ENCODE peak calls at places on chromosomes 3 and 15, in nine cellular contexts. One of them, this sample, is unnamed.

GRCh38 chr3:129756871-129757270 is 136.6 kb downstream of the TMCC1 start:
- DNase-seq in sigmoid colon: no peak
- DNase-seq in adrenal gland: no peak
- DNase-seq in body of pancreas: no peak
- DNase-seq in heart left ventricle: no peak
- DNase-seq in A549: no peak
- DNase-seq in testis: no peak
- DNase-seq in transverse colon: no peak
- DNase-seq in Peyer's patch: no peak
- DNase-seq in this sample: no peak

GRCh38 chr15:68558318-68559305 is 20.2 kb upstream of the CORO2B start:
- DNase-seq in Peyer's patch: peak; percentile 51
- DNase-seq in transverse colon: peak; percentile 18
- DNase-seq in adrenal gland: no peak
- DNase-seq in testis: no peak
- DNase-seq in body of pancreas: no peak
- DNase-seq in sigmoid colon: peak; percentile 60
- DNase-seq in A549: no peak
- DNase-seq in heart left ventricle: no peak
- DNase-seq in this sample: no peak

GRCh38 chr3:34256791-34257190 is 458.4 kb downstream of the PDCD6IP start:
- DNase-seq in body of pancreas: no peak
- DNase-seq in A549: no peak
- DNase-seq in transverse colon: no peak
- DNase-seq in testis: no peak
- DNase-seq in sigmoid colon: no peak
- DNase-seq in Peyer's patch: no peak
- DNase-seq in adrenal gland: no peak
- DNase-seq in heart left ventricle: no peak
- DNase-seq in this sample: no peak

GRCh38 chr3:30356901-30357753 is 249.3 kb upstream of the TGFBR2 start:
- DNase-seq in heart left ventricle: no peak
- DNase-seq in body of pancreas: no peak
- DNase-seq in testis: no peak
- DNase-seq in A549: peak; percentile 72
- DNase-seq in adrenal gland: no peak
- DNase-seq in transverse colon: no peak
- DNase-seq in Peyer's patch: no peak
- DNase-seq in sigmoid colon: no peak
- DNase-seq in this sample: no peak

GRCh38 chr3:28122227-28122626 is 119.2 kb upstream of the CMC1 start:
- DNase-seq in transverse colon: no peak
- DNase-seq in adrenal gland: no peak
- DNase-seq in body of pancreas: no peak
- DNase-seq in A549: no peak
- DNase-seq in heart left ventricle: no peak
- DNase-seq in sigmoid colon: no peak
- DNase-seq in Peyer's patch: no peak
- DNase-seq in testis: no peak
- DNase-seq in this sample: no peak

GRCh38 chr3:61608711-61609110 is 47.3 kb downstream of the PTPRG start:
- DNase-seq in body of pancreas: no peak
- DNase-seq in sigmoid colon: no peak
- DNase-seq in A549: no peak
- DNase-seq in transverse colon: no peak
- DNase-seq in adrenal gland: no peak
- DNase-seq in Peyer's patch: no peak
- DNase-seq in heart left ventricle: no peak
- DNase-seq in testis: no peak
- DNase-seq in this sample: no peak

GRCh38 chr15:21260966-21261395 is 179.3 kb downstream of the POTEB3 start:
- DNase-seq in testis: peak; percentile 26
- DNase-seq in sigmoid colon: peak; percentile 62
- DNase-seq in body of pancreas: no peak
- DNase-seq in heart left ventricle: peak; percentile 69
- DNase-seq in transverse colon: no peak
- DNase-seq in adrenal gland: no peak
- DNase-seq in Peyer's patch: peak; percentile 43
- DNase-seq in A549: peak; percentile 5
- DNase-seq in this sample: peak; percentile 50

GRCh38 chr3:37477275-37477674 is 302.9 kb upstream of the LRRFIP2 start:
- DNase-seq in body of pancreas: no peak
- DNase-seq in testis: no peak
- DNase-seq in adrenal gland: no peak
- DNase-seq in Peyer's patch: no peak
- DNase-seq in transverse colon: no peak
- DNase-seq in heart left ventricle: no peak
- DNase-seq in A549: no peak
- DNase-seq in sigmoid colon: no peak
- DNase-seq in this sample: no peak

GRCh38 chr3:101281616-101282015 is 38.8 kb downstream of the IMPG2 start:
- DNase-seq in body of pancreas: no peak
- DNase-seq in Peyer's patch: no peak
- DNase-seq in heart left ventricle: no peak
- DNase-seq in adrenal gland: no peak
- DNase-seq in transverse colon: no peak
- DNase-seq in testis: peak; percentile 24
- DNase-seq in A549: no peak
- DNase-seq in sigmoid colon: no peak
- DNase-seq in this sample: no peak

GRCh38 chr3:89098173-89098572 is 9.2 kb upstream of the EPHA3 start:
- DNase-seq in heart left ventricle: no peak
- DNase-seq in sigmoid colon: no peak
- DNase-seq in A549: no peak
- DNase-seq in body of pancreas: no peak
- DNase-seq in adrenal gland: no peak
- DNase-seq in transverse colon: no peak
- DNase-seq in Peyer's patch: no peak
- DNase-seq in testis: no peak
- DNase-seq in this sample: no peak

GRCh38 chr3:13025090-13025489 is 48.1 kb downstream of the IQSEC1 start:
- DNase-seq in Peyer's patch: no peak
- DNase-seq in A549: peak; percentile 40
- DNase-seq in adrenal gland: peak; percentile 93
- DNase-seq in transverse colon: no peak
- DNase-seq in heart left ventricle: peak; percentile 74
- DNase-seq in testis: no peak
- DNase-seq in body of pancreas: no peak
- DNase-seq in sigmoid colon: no peak
- DNase-seq in this sample: no peak

GRCh38 chr3:4824948-4825325 is 154.3 kb upstream of the BHLHE40 start:
- DNase-seq in heart left ventricle: no peak
- DNase-seq in body of pancreas: no peak
- DNase-seq in Peyer's patch: no peak
- DNase-seq in adrenal gland: no peak
- DNase-seq in testis: no peak
- DNase-seq in sigmoid colon: no peak
- DNase-seq in A549: peak; percentile 85
- DNase-seq in transverse colon: no peak
- DNase-seq in this sample: no peak

GRCh38 chr15:44813231-44813630 is 76.9 kb downstream of the TRIM69 start:
- DNase-seq in A549: no peak
- DNase-seq in sigmoid colon: no peak
- DNase-seq in heart left ventricle: no peak
- DNase-seq in transverse colon: peak; percentile 44
- DNase-seq in adrenal gland: no peak
- DNase-seq in testis: no peak
- DNase-seq in Peyer's patch: no peak
- DNase-seq in body of pancreas: no peak
- DNase-seq in this sample: no peak

GRCh38 chr3:134302674-134303073 is 52.0 kb upstream of the RYK start:
- DNase-seq in body of pancreas: no peak
- DNase-seq in A549: no peak
- DNase-seq in sigmoid colon: no peak
- DNase-seq in testis: no peak
- DNase-seq in adrenal gland: no peak
- DNase-seq in transverse colon: no peak
- DNase-seq in Peyer's patch: no peak
- DNase-seq in heart left ventricle: no peak
- DNase-seq in this sample: no peak

GRCh38 chr15:40272713-40273056 is 10.2 kb downstream of the ANKRD63 start:
- DNase-seq in Peyer's patch: no peak
- DNase-seq in body of pancreas: no peak
- DNase-seq in transverse colon: no peak
- DNase-seq in testis: peak; percentile 55
- DNase-seq in heart left ventricle: no peak
- DNase-seq in A549: peak; percentile 48
- DNase-seq in adrenal gland: no peak
- DNase-seq in sigmoid colon: no peak
- DNase-seq in this sample: no peak

GRCh38 chr3:15797600-15798303 is at the start of gene ANKRD28:
- DNase-seq in testis: no peak
- DNase-seq in transverse colon: no peak
- DNase-seq in A549: peak; percentile 89
- DNase-seq in sigmoid colon: no peak
- DNase-seq in adrenal gland: no peak
- DNase-seq in body of pancreas: no peak
- DNase-seq in heart left ventricle: no peak
- DNase-seq in Peyer's patch: no peak
- DNase-seq in this sample: no peak

GRCh38 chr3:32781211-32781968 is 36.4 kb upstream of the TRIM71 start:
- DNase-seq in transverse colon: peak; percentile 79
- DNase-seq in adrenal gland: peak; percentile 75
- DNase-seq in A549: peak; percentile 89
- DNase-seq in testis: peak; percentile 83
- DNase-seq in Peyer's patch: peak; percentile 82
- DNase-seq in sigmoid colon: peak; percentile 73
- DNase-seq in heart left ventricle: peak; percentile 88
- DNase-seq in body of pancreas: peak; percentile 67
- DNase-seq in this sample: peak; percentile 18

GRCh38 chr3:177050466-177051237 is 146.6 kb downstream of the TBL1XR1 start:
- DNase-seq in A549: peak; percentile 45
- DNase-seq in body of pancreas: no peak
- DNase-seq in Peyer's patch: no peak
- DNase-seq in sigmoid colon: no peak
- DNase-seq in transverse colon: no peak
- DNase-seq in heart left ventricle: no peak
- DNase-seq in testis: no peak
- DNase-seq in adrenal gland: no peak
- DNase-seq in this sample: no peak

GRCh38 chr3:123993818-123994217 is 1.9 kb upstream of the ROPN1 start:
- DNase-seq in testis: no peak
- DNase-seq in heart left ventricle: no peak
- DNase-seq in A549: no peak
- DNase-seq in sigmoid colon: no peak
- DNase-seq in transverse colon: no peak
- DNase-seq in Peyer's patch: no peak
- DNase-seq in body of pancreas: no peak
- DNase-seq in adrenal gland: no peak
- DNase-seq in this sample: no peak

GRCh38 chr3:105829229-105829628 is 39.6 kb downstream of the CBLB start:
- DNase-seq in A549: no peak
- DNase-seq in sigmoid colon: no peak
- DNase-seq in heart left ventricle: no peak
- DNase-seq in adrenal gland: no peak
- DNase-seq in testis: no peak
- DNase-seq in transverse colon: no peak
- DNase-seq in Peyer's patch: no peak
- DNase-seq in body of pancreas: no peak
- DNase-seq in this sample: no peak

GRCh38 chr3:50573566-50574279 is 4.4 kb downstream of the HEMK1 start:
- DNase-seq in A549: no peak
- DNase-seq in transverse colon: peak; percentile 25
- DNase-seq in sigmoid colon: no peak
- DNase-seq in testis: no peak
- DNase-seq in adrenal gland: no peak
- DNase-seq in body of pancreas: no peak
- DNase-seq in Peyer's patch: no peak
- DNase-seq in heart left ventricle: no peak
- DNase-seq in this sample: no peak

GRCh38 chr15:85831415-85832113 is 36.8 kb upstream of the KLHL25 start:
- DNase-seq in transverse colon: peak; percentile 73
- DNase-seq in adrenal gland: peak; percentile 85
- DNase-seq in sigmoid colon: peak; percentile 80
- DNase-seq in body of pancreas: peak; percentile 75
- DNase-seq in A549: peak; percentile 50
- DNase-seq in testis: peak; percentile 79
- DNase-seq in heart left ventricle: no peak
- DNase-seq in Peyer's patch: peak; percentile 74
- DNase-seq in this sample: peak; percentile 60

GRCh38 chr3:186806173-186807055 is at the start of gene RFC4:
- DNase-seq in testis: peak; percentile 91
- DNase-seq in transverse colon: peak; percentile 91
- DNase-seq in adrenal gland: peak; percentile 92
- DNase-seq in sigmoid colon: peak; percentile 93
- DNase-seq in A549: peak; percentile 79
- DNase-seq in heart left ventricle: peak; percentile 94
- DNase-seq in body of pancreas: peak; percentile 86
- DNase-seq in Peyer's patch: peak; percentile 93
- DNase-seq in this sample: peak; percentile 88
- TF ChIP-seq POLR2A in testis: no peak
- TF ChIP-seq POLR2A in transverse colon: peak; percentile 57
- TF ChIP-seq POLR2A in adrenal gland: no peak
- TF ChIP-seq POLR2A in sigmoid colon: no peak
- TF ChIP-seq POLR2A in A549: peak; percentile 69
- TF ChIP-seq POLR2A in heart left ventricle: peak; percentile 56
- TF ChIP-seq POLR2A in body of pancreas: no peak
- TF ChIP-seq POLR2A in Peyer's patch: peak; percentile 53
- TF ChIP-seq POLR2A in this sample: peak; percentile 45

DNA sequence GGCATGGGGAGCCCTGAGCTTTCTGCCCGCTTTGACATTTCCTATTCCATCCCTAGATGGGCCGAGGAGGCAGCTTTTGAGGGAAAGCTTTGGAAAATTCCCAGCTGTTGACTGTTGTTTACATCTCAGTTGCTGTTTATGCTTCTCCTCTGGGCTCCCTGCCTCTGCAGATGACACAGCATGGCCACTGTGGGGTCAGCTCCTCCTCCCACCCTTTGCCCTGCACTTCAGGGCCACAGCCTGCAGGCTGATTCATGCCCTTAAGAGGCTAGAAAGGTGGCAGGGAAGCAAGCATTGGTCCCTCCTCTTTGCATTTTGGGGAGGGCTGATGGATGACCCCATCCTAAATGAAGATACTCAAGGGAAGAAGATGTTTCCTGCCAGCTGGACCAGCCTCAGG is 8.6 kb upstream of the CTXND1 start:
- DNase-seq in transverse colon: peak; percentile 13
- DNase-seq in heart left ventricle: no peak
- DNase-seq in sigmoid colon: peak; percentile 41
- DNase-seq in body of pancreas: no peak
- DNase-seq in Peyer's patch: no peak
- DNase-seq in testis: no peak
- DNase-seq in A549: no peak
- DNase-seq in adrenal gland: no peak
- DNase-seq in this sample: no peak
- H3K27ac ChIP-seq in transverse colon: no peak overlapping the region
- H3K27ac ChIP-seq in heart left ventricle: no peak overlapping the region
- H3K27ac ChIP-seq in sigmoid colon: no peak overlapping the region
- H3K27ac ChIP-seq in body of pancreas: no peak overlapping the region
- H3K27ac ChIP-seq in Peyer's patch: no peak overlapping the region
- H3K27ac ChIP-seq in testis: no peak overlapping the region
- H3K27ac ChIP-seq in A549: no peak overlapping the region
- H3K27ac ChIP-seq in adrenal gland: no peak overlapping the region
- H3K27ac ChIP-seq in this sample: no peak overlapping the region

GRCh38 chr15:101482526-101483371 is 6.8 kb downstream of the PCSK6 start:
- DNase-seq in heart left ventricle: no peak
- DNase-seq in sigmoid colon: no peak
- DNase-seq in body of pancreas: no peak
- DNase-seq in transverse colon: peak; percentile 45
- DNase-seq in A549: no peak
- DNase-seq in testis: peak; percentile 37
- DNase-seq in Peyer's patch: no peak
- DNase-seq in adrenal gland: no peak
- DNase-seq in this sample: no peak
- TF ChIP-seq POLR2A in heart left ventricle: no peak
- TF ChIP-seq POLR2A in sigmoid colon: no peak
- TF ChIP-seq POLR2A in body of pancreas: no peak
- TF ChIP-seq POLR2A in transverse colon: no peak
- TF ChIP-seq POLR2A in A549: no peak
- TF ChIP-seq POLR2A in testis: no peak
- TF ChIP-seq POLR2A in Peyer's patch: no peak
- TF ChIP-seq POLR2A in adrenal gland: no peak
- TF ChIP-seq POLR2A in this sample: no peak

GRCh38 chr3:195543642-195544536 is 764 bp upstream of the PPP1R2 start:
- DNase-seq in transverse colon: peak; percentile 35
- DNase-seq in A549: no peak
- DNase-seq in Peyer's patch: no peak
- DNase-seq in testis: no peak
- DNase-seq in adrenal gland: no peak
- DNase-seq in heart left ventricle: no peak
- DNase-seq in body of pancreas: no peak
- DNase-seq in sigmoid colon: no peak
- DNase-seq in this sample: no peak
- H3K27ac ChIP-seq in transverse colon: peak overlapping the region; percentile 96
- H3K27ac ChIP-seq in A549: peak overlapping the region; percentile 86
- H3K27ac ChIP-seq in Peyer's patch: peak overlapping the region; percentile 83
- H3K27ac ChIP-seq in testis: peak overlapping the region; percentile 90
- H3K27ac ChIP-seq in adrenal gland: no peak overlapping the region
- H3K27ac ChIP-seq in heart left ventricle: peak overlapping the region; percentile 51
- H3K27ac ChIP-seq in body of pancreas: peak overlapping the region; percentile 96
- H3K27ac ChIP-seq in sigmoid colon: peak overlapping the region; percentile 94
- H3K27ac ChIP-seq in this sample: peak overlapping the region; percentile 94